ENCODE peak calls at places on chromosomes 16 and 17, in five cellular contexts. F, H, R, A and L are unnamed samples.

GRCh38 chr16:57371494-57372371 is 557 bp upstream of the CX3CL1 start:
- DNase-seq in F (no peak), H (no peak), R (no peak), A (no peak), L (no peak)

GRCh38 chr16:19138601-19139000 is 24.8 kb downstream of the ITPRIPL2 start:
- DNase-seq in F (peak), H (no peak), R (peak), A (peak), L (peak)

GRCh38 chr16:90023078-90023447 is 3.8 kb upstream of the DBNDD1 start:
- DNase-seq in F (no peak), H (no peak), R (no peak), A (no peak), L (no peak)

GRCh38 chr16:2846511-2847310 is 11.3 kb downstream of the PRSS22 start:
- DNase-seq in F (no peak), H (no peak), R (no peak), A (no peak), L (no peak)

GRCh38 chr17:41009301-41009760 is 403 bp upstream of the KRTAP3-1 start:
- DNase-seq in F (no peak), H (no peak), R (no peak), A (no peak), L (no peak)

GRCh38 chr17:68061512-68062313 is 26.2 kb downstream of the KPNA2 start:
- DNase-seq in F (no peak), H (no peak), R (no peak), A (no peak), L (no peak)

GRCh38 chr16:3007957-3008748 is 4.6 kb upstream of the CLDN9 start:
- DNase-seq in F (no peak), H (no peak), R (peak), A (no peak), L (peak)

GRCh38 chr16:55385363-55385762 is 61.4 kb downstream of the IRX6 start:
- DNase-seq in F (no peak), H (no peak), R (no peak), A (no peak), L (no peak)

GRCh38 chr16:86764551-86764950 is 186.2 kb downstream of the FOXL1 start:
- DNase-seq in F (no peak), H (no peak), R (no peak), A (no peak), L (no peak)

GRCh38 chr17:45293413-45294211 is 23.2 kb downstream of the MAP3K14 start:
- DNase-seq in F (peak), H (no peak), R (no peak), A (peak), L (peak)

GRCh38 chr17:44323359-44324091 is 1.1 kb downstream of the SLC25A39 start:
- DNase-seq in F (no peak), H (no peak), R (no peak), A (no peak), L (no peak)

GRCh38 chr16:14415291-14415690 is 214.8 kb downstream of the PARN start:
- DNase-seq in F (no peak), H (no peak), R (no peak), A (no peak), L (no peak)

GRCh38 chr16:75341934-75342811 is 90.7 kb upstream of the BCAR1 start:
- DNase-seq in F (no peak), H (no peak), R (no peak), A (no peak), L (no peak)

GRCh38 chr16:56460101-56460500 is 8.7 kb downstream of the OGFOD1 start:
- DNase-seq in F (no peak), H (no peak), R (no peak), A (no peak), L (no peak)

GRCh38 chr17:66829386-66829864 is 5.5 kb upstream of the CACNG5 start:
- DNase-seq in F (peak), H (peak), R (no peak), A (peak), L (peak)

GRCh38 chr17:72456026-72456569 is 335.3 kb downstream of the SOX9 start:
- DNase-seq in F (peak), H (no peak), R (no peak), A (no peak), L (no peak)

GRCh38 chr16:86576591-86577313 is 1.6 kb upstream of the FOXL1 start:
- DNase-seq in F (no peak), H (no peak), R (no peak), A (no peak), L (no peak)

GRCh38 chr16:57810197-57811024 is 8.1 kb upstream of the KIFC3 start:
- DNase-seq in F (peak), H (peak), R (peak), A (peak), L (peak)

GRCh38 chr16:23466162-23466885 is 13.3 kb upstream of the COG7 start:
- DNase-seq in F (no peak), H (no peak), R (no peak), A (no peak), L (no peak)

GRCh38 chr17:550776-551175 is 163.9 kb downstream of the VPS53 start:
- DNase-seq in F (no peak), H (no peak), R (no peak), A (no peak), L (no peak)

GRCh38 chr17:9140550-9141422 is 119.5 kb downstream of the NTN1 start:
- DNase-seq in F (no peak), H (no peak), R (no peak), A (no peak), L (no peak)

GRCh38 chr16:72986011-72986410 is 61.9 kb downstream of the ZFHX3 start:
- DNase-seq in F (no peak), H (no peak), R (no peak), A (peak), L (peak)

GRCh38 chr17:15422392-15422957 is 44.9 kb downstream of the CDRT4 start:
- DNase-seq in F (no peak), H (no peak), R (no peak), A (no peak), L (no peak)

GRCh38 chr16:12721841-12722467 is 81.7 kb downstream of the CPPED1 start:
- DNase-seq in F (no peak), H (no peak), R (no peak), A (no peak), L (no peak)

GRCh38 chr16:67269766-67270165 is 9.6 kb upstream of the PLEKHG4 start:
- DNase-seq in F (no peak), H (no peak), R (no peak), A (no peak), L (no peak)

GRCh38 chr16:76729525-76729924 is 452.3 kb downstream of the CNTNAP4 start:
- DNase-seq in F (no peak), H (no peak), R (no peak), A (no peak), L (no peak)

GRCh38 chr16:50616883-50617629 is 64.1 kb downstream of the SNX20 start:
- DNase-seq in F (peak), H (no peak), R (no peak), A (no peak), L (no peak)

GRCh38 chr17:65064452-65065019 is 8.0 kb upstream of the GNA13 start:
- DNase-seq in F (no peak), H (no peak), R (no peak), A (no peak), L (no peak)

GRCh38 chr16:75195811-75196790 is 10.9 kb downstream of the CTRB2 start:
- DNase-seq in F (peak), H (no peak), R (no peak), A (no peak), L (no peak)

GRCh38 chr16:89534147-89534788 is 26.1 kb downstream of the SPG7 start:
- DNase-seq in F (no peak), H (peak), R (peak), A (no peak), L (peak)

GRCh38 chr16:57611184-57611583 is 17.2 kb upstream of the ADGRG1 start:
- DNase-seq in F (no peak), H (no peak), R (no peak), A (no peak), L (no peak)

GRCh38 chr16:70681382-70682238 is 4.2 kb downstream of the MTSS2 start:
- DNase-seq in F (no peak), H (no peak), R (no peak), A (no peak), L (no peak)